ENCODE peak calls at places on chromosomes 12 and 14, in eight cellular contexts. Y, C, G, R, S, B, W and J are unnamed samples.

GRCh38 chr12:56411781-56412639 is 37.2 kb downstream of the TIMELESS start:
- DNase-seq in S (no peak), W (no peak), R (no peak), C (no peak), Y (no peak), B (no peak), G (no peak), J (no peak)

GRCh38 chr12:101127521-101128219 is 82.4 kb downstream of the SLC5A8 start:
- DNase-seq in C (no peak), Y (no peak), W (no peak), B (no peak), S (peak; percentile 44), R (no peak), G (no peak), J (peak; percentile 32)

GRCh38 chr14:87678624-87679023 is 314.4 kb downstream of the GALC start:
- DNase-seq in R (no peak), G (no peak), S (no peak), W (no peak), C (no peak), Y (no peak), B (no peak), J (no peak)

GRCh38 chr14:68638056-68638816 is 154.6 kb downstream of the ZFP36L1 start:
- DNase-seq in R (no peak), W (no peak), B (no peak), G (no peak), S (no peak), Y (peak; percentile 34), C (no peak), J (no peak)

GRCh38 chr12:28189774-28190320 is 409 bp upstream of the CCDC91 start:
- DNase-seq in C (no peak), R (no peak), S (no peak), Y (peak; percentile 8), G (no peak), W (no peak), B (peak; percentile 40), J (no peak)

GRCh38 chr12:112836736-112837628 is 45.4 kb downstream of the RPH3A start:
- DNase-seq in B (no peak), C (no peak), G (no peak), S (no peak), W (no peak), Y (no peak), R (no peak), J (no peak)

GRCh38 chr14:92093320-92093719 is 13.1 kb downstream of the ATXN3 start:
- DNase-seq in R (no peak), W (no peak), G (no peak), B (no peak), Y (no peak), S (no peak), C (no peak), J (peak; percentile 14)

GRCh38 chr14:92582706-92583452 is 69.3 kb downstream of the RIN3 start:
- DNase-seq in Y (no peak), B (no peak), G (no peak), W (no peak), C (peak; percentile 2), R (no peak), S (no peak), J (no peak)

GRCh38 chr14:64200170-64200569 is 94.0 kb downstream of the ESR2 start:
- DNase-seq in Y (peak; percentile 84), W (no peak), B (no peak), G (no peak), S (no peak), C (no peak), R (no peak), J (no peak)

GRCh38 chr12:63068857-63069442 is 82.1 kb downstream of the AVPR1A start:
- DNase-seq in G (no peak), R (no peak), B (peak; percentile 32), S (peak; percentile 68), Y (no peak), W (no peak), C (no peak), J (peak; percentile 21)

GRCh38 chr12:124551268-124552144 is 15.9 kb downstream of the NCOR2 start:
- DNase-seq in G (peak; percentile 69), Y (peak; percentile 62), W (peak; percentile 70), R (no peak), B (no peak), C (no peak), S (no peak), J (no peak)

GRCh38 chr12:63420206-63420644 is 248.1 kb downstream of the DPY19L2 start:
- DNase-seq in R (no peak), Y (peak; percentile 38), G (peak; percentile 80), S (peak; percentile 52), B (peak; percentile 75), C (no peak), W (no peak), J (peak; percentile 58)

GRCh38 chr14:32329146-32329545 is at the start of gene AKAP6:
- DNase-seq in B (no peak), C (no peak), R (no peak), S (no peak), Y (no peak), W (no peak), G (no peak), J (no peak)

GRCh38 chr14:26526132-26526531 is 71.7 kb downstream of the NOVA1 start:
- DNase-seq in G (no peak), B (no peak), S (no peak), W (no peak), C (no peak), R (no peak), Y (no peak), J (peak; percentile 22)

GRCh38 chr14:101183376-101184103 is 280.0 kb upstream of the RTL1 start:
- DNase-seq in S (no peak), R (no peak), Y (no peak), W (peak; percentile 77), C (peak; percentile 59), B (no peak), G (peak; percentile 86), J (peak; percentile 9)

GRCh38 chr12:71477046-71477445 is 37.4 kb downstream of the LGR5 start:
- DNase-seq in Y (no peak), W (no peak), S (no peak), B (no peak), G (no peak), R (no peak), C (no peak), J (no peak)

GRCh38 chr12:88726806-88727722 is 146.8 kb upstream of the KITLG start:
- DNase-seq in G (no peak), S (peak; percentile 63), R (no peak), C (no peak), B (no peak), Y (no peak), W (no peak), J (no peak)

GRCh38 chr14:55411426-55412389 is at the start of gene ATG14:
- DNase-seq in Y (peak; percentile 88), G (peak; percentile 83), B (peak; percentile 55), R (peak; percentile 59), W (peak; percentile 88), S (peak; percentile 72), C (peak; percentile 91), J (peak; percentile 97)

GRCh38 chr12:124085419-124085818 is 112.4 kb downstream of the ZNF664 start:
- DNase-seq in R (no peak), S (no peak), W (no peak), B (no peak), C (no peak), G (no peak), Y (no peak), J (no peak)

GRCh38 chr14:44701563-44702263 is 194.6 kb upstream of the FSCB start:
- DNase-seq in R (no peak), Y (no peak), B (no peak), G (no peak), C (no peak), W (no peak), S (no peak), J (no peak)

GRCh38 chr14:91901449-91902250 is 34.3 kb upstream of the TC2N start:
- DNase-seq in S (no peak), B (no peak), Y (no peak), R (no peak), W (no peak), C (no peak), G (no peak), J (peak; percentile 35)

GRCh38 chr12:114790276-114790675 is 106.3 kb upstream of the TBX3 start:
- DNase-seq in S (no peak), B (no peak), Y (no peak), C (no peak), W (no peak), R (no peak), G (no peak), J (no peak)

GRCh38 chr12:77609016-77609415 is 221.7 kb upstream of the NAV3 start:
- DNase-seq in S (no peak), B (no peak), W (no peak), G (no peak), C (no peak), Y (no peak), R (no peak), J (no peak)

GRCh38 chr14:93231129-93231979 is 24.3 kb downstream of the UBR7 start:
- DNase-seq in Y (no peak), R (no peak), S (peak; percentile 43), G (no peak), W (no peak), C (no peak), B (no peak), J (peak; percentile 83)

GRCh38 chr12:119693006-119693405 is 25.1 kb downstream of the PRKAB1 start:
- DNase-seq in C (no peak), Y (peak; percentile 22), R (no peak), G (no peak), W (no peak), B (no peak), S (peak; percentile 98), J (peak; percentile 81)

GRCh38 chr12:122079038-122079531 is 529 bp downstream of the MLXIP start:
- DNase-seq in G (no peak), C (no peak), R (no peak), B (peak; percentile 56), W (no peak), Y (peak; percentile 40), S (no peak), J (peak; percentile 41)

GRCh38 chr12:52392465-52393007 is 7.1 kb upstream of the KRT84 start:
- DNase-seq in R (no peak), S (no peak), G (no peak), C (no peak), Y (no peak), W (no peak), B (no peak), J (no peak)

GRCh38 chr12:26867084-26867483 is 34.1 kb upstream of the ITPR2 start:
- DNase-seq in G (no peak), Y (no peak), C (no peak), S (no peak), R (no peak), B (no peak), W (no peak), J (no peak)

GRCh38 chr14:55699131-55700057 is 119.4 kb downstream of the KTN1 start:
- DNase-seq in C (no peak), G (no peak), W (no peak), B (no peak), R (no peak), S (peak; percentile 46), Y (no peak), J (peak; percentile 50)